ENCODE peak calls at places on chromosomes 13 and 19, in five cellular contexts. L is naive thymus-derived CD4-positive, alpha-beta T cell; B is psoas muscle; O is right cardiac atrium; Y is A549. U is an unnamed sample.

GRCh38 chr19:18171605-18172327 is 1.8 kb upstream of the IFI30 start:
- DNase-seq in L (no peak), B (no peak), O (no peak), Y (no peak), U (no peak)

GRCh38 chr19:29017788-29018187 is 195.2 kb downstream of the UQCRFS1 start:
- DNase-seq in L (no peak), B (no peak), O (no peak), Y (no peak), U (no peak)

GRCh38 chr19:41409288-41409687 is 11.7 kb downstream of the BCKDHA start:
- DNase-seq in L (no peak), B (no peak), O (no peak), Y (peak; percentile 55), U (no peak)

GRCh38 chr19:4970558-4971423 is 1.9 kb downstream of the KDM4B start:
- DNase-seq in L (no peak), B (no peak), O (no peak), Y (no peak), U (peak; percentile 84)

GRCh38 chr19:50836543-50837195 is 3.3 kb upstream of the KLK15 start:
- DNase-seq in L (no peak), B (no peak), O (no peak), Y (no peak), U (peak; percentile 59)

GRCh38 chr13:109451726-109452125 is 334.7 kb downstream of the IRS2 start:
- DNase-seq in L (no peak), B (no peak), O (no peak), Y (no peak), U (no peak)

GRCh38 chr19:44344255-44344654 is 12.2 kb downstream of the ZNF112 start:
- DNase-seq in L (no peak), B (no peak), O (no peak), Y (no peak), U (no peak)

GRCh38 chr19:41175825-41176734 is 16.9 kb upstream of the CYP2S1 start:
- DNase-seq in L (no peak), B (no peak), O (peak; percentile 28), Y (peak; percentile 100), U (no peak)

GRCh38 chr19:44807162-44807561 is 1.7 kb upstream of the BCAM start:
- DNase-seq in L (no peak), B (no peak), O (no peak), Y (peak; percentile 79), U (no peak)

GRCh38 chr13:94712812-94713555 is 639 bp upstream of the SOX21 start:
- DNase-seq in L (no peak), B (peak; percentile 34), O (peak; percentile 35), Y (no peak), U (no peak)

GRCh38 chr13:36819064-36819810 is at the start of gene RFXAP:
- DNase-seq in L (peak; percentile 84), B (peak; percentile 93), O (peak; percentile 95), Y (peak; percentile 55), U (peak; percentile 98)

GRCh38 chr19:39325778-39326680 is 5.4 kb upstream of the LRFN1 start:
- DNase-seq in L (no peak), B (no peak), O (no peak), Y (peak; percentile 85), U (no peak)

GRCh38 chr19:46339491-46339890 is 7.4 kb upstream of the PPP5C start:
- DNase-seq in L (no peak), B (no peak), O (no peak), Y (no peak), U (no peak)

GRCh38 chr19:11481777-11482383 is 1.0 kb upstream of the ELAVL3 start:
- DNase-seq in L (peak; percentile 41), B (peak; percentile 76), O (peak; percentile 85), Y (peak; percentile 76), U (peak; percentile 84)

GRCh38 chr13:91242652-91243051 is 104.8 kb upstream of the MIR17HG start:
- DNase-seq in L (no peak), B (no peak), O (no peak), Y (no peak), U (no peak)

GRCh38 chr19:33404506-33404905 is 31.0 kb downstream of the CEBPG start:
- DNase-seq in L (no peak), B (no peak), O (no peak), Y (no peak), U (peak; percentile 50)

DNA sequence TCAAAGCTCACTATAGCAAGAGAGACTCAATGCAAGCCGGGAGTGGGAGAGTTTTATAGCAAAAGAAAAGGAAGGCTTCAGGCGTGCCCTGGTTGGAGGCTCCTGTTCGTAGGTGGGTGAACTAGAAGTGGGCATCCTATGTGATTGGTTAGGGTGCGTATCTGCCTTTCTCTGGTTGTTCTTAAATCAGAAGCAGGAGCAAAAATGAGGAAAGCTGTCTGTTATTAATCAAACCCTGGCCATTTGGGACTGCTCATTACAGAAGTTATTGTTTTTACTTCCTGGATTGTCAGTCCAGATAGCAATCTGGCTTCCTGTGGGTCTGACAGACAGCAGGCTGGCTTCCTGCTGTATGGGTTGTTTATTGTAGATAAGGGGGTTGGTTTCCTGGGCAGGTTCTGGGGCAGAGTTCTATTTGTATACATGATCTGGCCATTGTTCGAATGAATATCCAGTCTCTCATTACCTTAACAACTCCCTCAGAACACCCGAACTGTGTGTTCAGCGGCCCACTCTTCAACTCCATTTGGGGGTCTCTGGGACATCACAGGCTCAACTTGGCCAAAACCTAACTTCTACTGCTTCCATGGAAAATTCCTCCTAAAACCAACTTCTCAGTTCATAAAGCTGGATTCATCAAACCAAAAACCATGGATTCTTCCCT is 1.6 kb downstream of the ZNF792 start:
- DNase-seq in L (peak; percentile 26), B (no peak), O (no peak), Y (no peak), U (no peak)
- H3K4me3 ChIP-seq in L (peak overlapping the region; percentile 74), B (peak overlapping the region; percentile 99), O (peak overlapping the region; percentile 87), Y (no peak overlapping the region), U (peak overlapping the region; percentile 95)

GRCh38 chr13:77767413-77767812 is 69.9 kb downstream of the SLAIN1 start:
- DNase-seq in L (no peak), B (no peak), O (no peak), Y (no peak), U (no peak)
- H3K27ac ChIP-seq in L (no peak overlapping the region), B (no peak overlapping the region), O (no peak overlapping the region), Y (no peak overlapping the region), U (no peak overlapping the region)

GRCh38 chr19:49061445-49061844 is 3.2 kb downstream of the NTF4 start:
- DNase-seq in L (no peak), B (no peak), O (no peak), Y (no peak), U (no peak)

GRCh38 chr19:49065905-49066512 is 1.4 kb upstream of the NTF4 start:
- DNase-seq in L (no peak), B (peak; percentile 44), O (no peak), Y (no peak), U (no peak)

GRCh38 chr19:49061000-49061399 is 3.5 kb upstream of the CGB7 start:
- DNase-seq in L (no peak), B (no peak), O (no peak), Y (no peak), U (no peak)

GRCh38 chr19:49064768-49065611 is at the start of gene NTF4:
- DNase-seq in L (no peak), B (peak; percentile 19), O (peak; percentile 28), Y (peak; percentile 61), U (no peak)

GRCh38 chr19:49064029-49064629 is 489 bp downstream of the NTF4 start:
- DNase-seq in L (no peak), B (no peak), O (no peak), Y (no peak), U (no peak)
- H3K4me3 ChIP-seq in L (no peak overlapping the region), B (no peak overlapping the region), O (no peak overlapping the region), Y (peak overlapping the region; percentile 45), U (no peak overlapping the region)

GRCh38 chr13:32153056-32153455 is 121.5 kb downstream of the FRY start:
- DNase-seq in L (no peak), B (no peak), O (no peak), Y (no peak), U (no peak)
- H3K27ac ChIP-seq in L (no peak overlapping the region), B (no peak overlapping the region), O (no peak overlapping the region), Y (no peak overlapping the region), U (no peak overlapping the region)